ENCODE peak calls at places on chromosomes 1 and 21, in five cellular contexts. G is pancreas, A is H1, N is lung, D is SK-N-SH. X is an unnamed sample. For H3K27me3, the result is how much of the 10 kb centered on the place peaks cover.

GRCh38 chr1:58739851-58740466 is 40.1 kb upstream of the MYSM1 start:
- DNase-seq in G (no peak), D (peak), N (no peak), A (no peak), X (no peak)

GRCh38 chr1:33294071-33295010 is 26.6 kb downstream of the A3GALT2 start:
- DNase-seq in N (no peak), G (no peak), D (no peak), A (no peak), X (no peak)

GRCh38 chr1:162305969-162306368 is 70.7 kb downstream of the SPATA46 start:
- DNase-seq in G (peak), D (no peak), A (no peak), N (no peak), X (no peak)

GRCh38 chr1:159652506-159652905 is 61.9 kb downstream of the CRP start:
- DNase-seq in N (no peak), D (no peak), A (no peak), G (no peak), X (no peak)

GRCh38 chr21:45764792-45765191 is 121.3 kb downstream of the PCBP3 start:
- DNase-seq in D (no peak), A (no peak), N (no peak), G (no peak), X (no peak)

GRCh38 chr1:34858901-34859441 is 578 bp downstream of the SMIM12 start:
- DNase-seq in G (no peak), D (no peak), A (no peak), N (peak), X (no peak)

GRCh38 chr21:33479679-33480480 is at the start of gene TMEM50B:
- DNase-seq in A (peak), N (peak), G (peak), D (peak), X (peak)

GRCh38 chr1:51630393-51630792 is 13.5 kb downstream of the OSBPL9 start:
- DNase-seq in D (no peak), A (no peak), G (no peak), N (no peak), X (no peak)

GRCh38 chr1:198660341-198661056 is 21.7 kb downstream of the PTPRC start:
- DNase-seq in G (no peak), A (no peak), N (no peak), D (no peak), X (peak)

GRCh38 chr1:23081376-23081775 is 62.1 kb downstream of the KDM1A start:
- DNase-seq in D (no peak), G (no peak), N (no peak), A (no peak), X (no peak)

GRCh38 chr1:27509127-27510080 is 19.4 kb upstream of the WASF2 start:
- DNase-seq in A (no peak), D (no peak), N (no peak), G (no peak), X (no peak)

GRCh38 chr1:226532553-226532952 is 16.0 kb upstream of the STUM start:
- DNase-seq in G (no peak), N (no peak), A (no peak), D (no peak), X (no peak)

GRCh38 chr1:165914136-165914798 is 86.9 kb downstream of the UCK2 start:
- DNase-seq in A (no peak), N (peak), D (peak), G (peak), X (peak)

GRCh38 chr1:102434421-102434820 is 437.7 kb upstream of the OLFM3 start:
- DNase-seq in G (no peak), D (peak), N (no peak), A (peak), X (no peak)

GRCh38 chr1:48864913-48865312 is 88.2 kb upstream of the BEND5 start:
- DNase-seq in A (no peak), D (no peak), N (no peak), G (no peak), X (no peak)

GRCh38 chr21:25569084-25569483 is 38.2 kb downstream of the MRPL39 start:
- DNase-seq in G (no peak), A (no peak), D (no peak), N (no peak), X (no peak)

GRCh38 chr1:222314839-222315238 is 233.1 kb downstream of the HHIPL2 start:
- DNase-seq in G (no peak), N (no peak), A (no peak), D (no peak), X (no peak)

GRCh38 chr1:26694597-26695416 is 1.0 kb upstream of the ARID1A start:
- DNase-seq in G (no peak), N (no peak), D (no peak), A (no peak), X (no peak)

GRCh38 chr1:62045579-62045978 is 149.1 kb upstream of the L1TD1 start:
- DNase-seq in N (no peak), G (no peak), D (peak), A (no peak), X (no peak)

GRCh38 chr21:32585970-32586369 is 647 bp upstream of the TCP10L start:
- DNase-seq in G (no peak), N (no peak), D (no peak), A (no peak), X (no peak)

GRCh38 chr1:27968692-27969091 is 8.9 kb downstream of the XKR8 start:
- DNase-seq in N (no peak), G (no peak), A (no peak), D (no peak), X (no peak)

GRCh38 chr1:181911715-181912114 is 149.8 kb downstream of the ZNF648 start:
- DNase-seq in G (no peak), A (no peak), D (no peak), N (no peak), X (no peak)

GRCh38 chr1:212313616-212314015 is 28.4 kb downstream of the PPP2R5A start:
- DNase-seq in N (no peak), A (no peak), D (no peak), G (no peak), X (no peak)

GRCh38 chr21:46425566-46425965 is 33.1 kb upstream of the DIP2A start:
- DNase-seq in A (no peak), N (no peak), G (no peak), D (no peak), X (no peak)

GRCh38 chr1:167409183-167409582 is 109.1 kb downstream of the CD247 start:
- DNase-seq in A (no peak), N (no peak), G (no peak), D (no peak), X (no peak)
- TF ChIP-seq CTCF in A (peak), N (no peak), G (no peak), D (peak), X (peak)

DNA sequence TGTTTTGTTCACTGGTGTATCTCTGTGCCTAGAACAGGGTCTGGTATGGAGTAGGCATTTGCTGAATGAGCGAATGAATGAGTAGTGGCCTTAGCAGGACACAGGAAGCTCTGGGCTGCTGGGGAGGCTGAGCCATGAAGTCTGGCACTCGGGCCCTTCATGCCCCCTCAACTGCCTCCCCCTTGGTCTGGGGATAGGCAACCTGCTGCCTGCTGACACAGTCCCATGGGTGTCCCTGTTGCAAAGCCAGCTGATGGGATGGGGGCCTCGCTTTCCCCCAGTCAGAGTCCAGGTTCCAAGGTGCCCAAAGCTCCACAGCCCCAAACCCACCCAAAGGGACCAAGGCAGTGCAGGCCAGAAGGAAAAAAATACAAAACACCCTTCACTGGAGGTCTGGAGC is 107.0 kb upstream of the CASZ1 start:
- DNase-seq in N (no peak), A (no peak), D (no peak), G (no peak), X (no peak)
- H3K27me3 ChIP-seq in N (under half), A (under half), D (under half), G (under half), X (under half)

DNA sequence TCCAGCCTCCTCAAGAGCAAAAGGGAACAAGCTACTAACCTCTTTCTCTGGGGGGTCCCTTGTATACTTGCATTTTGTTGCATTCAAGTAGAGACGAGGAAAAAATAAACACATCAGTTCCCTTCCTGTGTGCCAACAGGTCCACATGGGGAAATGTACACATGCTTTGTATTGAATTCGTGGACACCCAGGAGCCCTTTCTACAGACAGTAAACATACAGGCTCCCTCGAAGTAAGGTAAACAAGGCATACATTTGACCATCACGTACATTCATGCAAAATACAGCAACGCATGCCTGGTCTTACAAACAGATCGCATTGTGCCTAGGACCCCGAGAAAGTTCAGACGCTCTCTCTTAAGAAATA is 1.1 kb downstream of the KCND3 start:
- DNase-seq in N (no peak), G (no peak), A (no peak), D (no peak), X (no peak)
- H3K4me3 ChIP-seq in N (no peak), G (peak), A (peak), D (no peak), X (no peak)

DNA sequence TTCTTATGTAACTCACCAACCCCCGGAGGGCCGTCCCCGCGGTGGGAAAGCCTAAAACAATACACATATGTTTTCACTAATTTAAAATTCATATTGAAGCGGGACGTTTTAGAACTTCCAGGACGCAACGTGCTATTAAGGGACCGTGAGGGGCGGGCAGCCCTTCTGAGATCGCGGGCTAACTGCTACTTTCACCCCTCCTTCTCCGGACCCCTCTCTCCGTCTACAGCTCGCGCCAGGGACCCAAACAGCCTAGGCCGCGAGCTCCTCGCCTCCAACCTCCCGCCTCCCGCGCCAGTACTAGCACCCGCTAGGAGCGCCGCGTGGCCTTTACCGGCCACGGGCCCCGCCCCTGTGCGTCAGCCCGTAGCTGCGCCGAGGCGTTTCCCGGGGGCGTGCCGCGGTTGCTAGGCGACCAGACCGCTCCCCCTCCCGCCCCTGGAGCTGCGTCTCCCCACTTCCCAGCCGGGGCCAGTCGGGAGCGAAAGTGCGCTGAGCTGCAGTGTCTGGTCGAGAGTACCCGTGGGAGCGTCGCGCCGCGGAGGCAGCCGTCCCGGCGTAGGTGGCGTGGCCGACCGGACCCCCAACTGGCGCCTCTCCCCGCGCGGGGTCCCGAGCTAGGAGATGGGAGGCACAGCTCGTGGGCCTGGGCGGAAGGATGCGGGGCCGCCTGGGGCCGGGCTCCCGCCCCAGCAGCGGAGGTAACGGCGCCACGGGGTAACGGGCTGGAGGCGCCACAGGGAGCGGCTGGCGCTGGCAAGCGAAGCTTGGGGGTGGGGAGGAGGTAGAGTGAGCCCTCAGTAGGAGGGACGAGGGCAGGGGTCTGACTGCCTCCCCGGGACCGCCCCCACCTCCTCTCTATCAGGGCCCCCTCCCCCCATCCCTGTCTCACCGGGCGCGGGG is at the start of gene DYRK3:
- DNase-seq in A (peak), N (peak), G (peak), D (peak), X (peak)
- TF ChIP-seq CTCF in A (no peak), N (peak), G (no peak), D (no peak), X (no peak)

GRCh38 chr1:2337081-2337480 is 54.3 kb downstream of the MORN1 start:
- DNase-seq in D (no peak), A (no peak), G (no peak), N (no peak), X (no peak)
- H3K27me3 ChIP-seq in D (under half), A (under half), G (under half), N (under half), X (under half)